ENCODE peak calls at places on chromosome 6, in ten cellular contexts. One of them, this sample, is unnamed.

GRCh38 chr6:124441430-124441829 is 520.8 kb upstream of the RNF217 start:
- DNase-seq in glutamatergic neuron: no peak
- DNase-seq in dorsolateral prefrontal cortex: no peak
- DNase-seq in trophoblast cell: no peak
- DNase-seq in breast epithelium: no peak
- DNase-seq in fibroblast of the conjunctiva: no peak
- DNase-seq in activated T-helper 1 cell treated with anti-CD3 and anti-CD28 coated beads, Interleukin-12 subunit alpha, Interleukin-12 subunit beta, Interleukin-2, Interleukin-4 antibody, amounts not matched to agents 30 ng/mL and 10 ng/mL and 1 ng/mL, durations not matched to agents 14 hours and 24 hours and 36 hours: no peak
- DNase-seq in CMK: no peak
- DNase-seq in stimulated activated CD4-positive, alpha-beta T cell treated with anti-CD3 and anti-CD28 coated beads, Interleukin-4, amount 100 ng/mL, for 4 hours: no peak
- DNase-seq in hypothalamus: no peak
- DNase-seq in this sample: no peak

GRCh38 chr6:137363805-137364138 is 130.4 kb downstream of the OLIG3 start:
- DNase-seq in stimulated activated CD4-positive, alpha-beta T cell treated with anti-CD3 and anti-CD28 coated beads, Interleukin-4, amount 100 ng/mL, for 4 hours: no peak
- DNase-seq in fibroblast of the conjunctiva: no peak
- DNase-seq in dorsolateral prefrontal cortex: no peak
- DNase-seq in hypothalamus: no peak
- DNase-seq in activated T-helper 1 cell treated with anti-CD3 and anti-CD28 coated beads, Interleukin-12 subunit alpha, Interleukin-12 subunit beta, Interleukin-2, Interleukin-4 antibody, amounts not matched to agents 30 ng/mL and 10 ng/mL and 1 ng/mL, durations not matched to agents 14 hours and 24 hours and 36 hours: peak
- DNase-seq in breast epithelium: no peak
- DNase-seq in trophoblast cell: no peak
- DNase-seq in CMK: no peak
- DNase-seq in glutamatergic neuron: no peak
- DNase-seq in this sample: no peak

GRCh38 chr6:145699462-145699861 is 35.9 kb downstream of the EPM2A start:
- DNase-seq in glutamatergic neuron: no peak
- DNase-seq in dorsolateral prefrontal cortex: no peak
- DNase-seq in CMK: no peak
- DNase-seq in fibroblast of the conjunctiva: no peak
- DNase-seq in trophoblast cell: no peak
- DNase-seq in hypothalamus: no peak
- DNase-seq in activated T-helper 1 cell treated with anti-CD3 and anti-CD28 coated beads, Interleukin-12 subunit alpha, Interleukin-12 subunit beta, Interleukin-2, Interleukin-4 antibody, amounts not matched to agents 30 ng/mL and 10 ng/mL and 1 ng/mL, durations not matched to agents 14 hours and 24 hours and 36 hours: no peak
- DNase-seq in stimulated activated CD4-positive, alpha-beta T cell treated with anti-CD3 and anti-CD28 coated beads, Interleukin-4, amount 100 ng/mL, for 4 hours: no peak
- DNase-seq in breast epithelium: no peak
- DNase-seq in this sample: no peak

GRCh38 chr6:135170849-135171248 is 10.3 kb upstream of the MYB start:
- DNase-seq in breast epithelium: no peak
- DNase-seq in stimulated activated CD4-positive, alpha-beta T cell treated with anti-CD3 and anti-CD28 coated beads, Interleukin-4, amount 100 ng/mL, for 4 hours: no peak
- DNase-seq in fibroblast of the conjunctiva: no peak
- DNase-seq in glutamatergic neuron: no peak
- DNase-seq in hypothalamus: no peak
- DNase-seq in trophoblast cell: peak
- DNase-seq in dorsolateral prefrontal cortex: no peak
- DNase-seq in CMK: no peak
- DNase-seq in activated T-helper 1 cell treated with anti-CD3 and anti-CD28 coated beads, Interleukin-12 subunit alpha, Interleukin-12 subunit beta, Interleukin-2, Interleukin-4 antibody, amounts not matched to agents 30 ng/mL and 10 ng/mL and 1 ng/mL, durations not matched to agents 14 hours and 24 hours and 36 hours: peak
- DNase-seq in this sample: no peak

GRCh38 chr6:15551798-15552197 is 111.0 kb downstream of the DTNBP1 start:
- DNase-seq in hypothalamus: no peak
- DNase-seq in dorsolateral prefrontal cortex: no peak
- DNase-seq in glutamatergic neuron: no peak
- DNase-seq in breast epithelium: no peak
- DNase-seq in CMK: no peak
- DNase-seq in activated T-helper 1 cell treated with anti-CD3 and anti-CD28 coated beads, Interleukin-12 subunit alpha, Interleukin-12 subunit beta, Interleukin-2, Interleukin-4 antibody, amounts not matched to agents 30 ng/mL and 10 ng/mL and 1 ng/mL, durations not matched to agents 14 hours and 24 hours and 36 hours: no peak
- DNase-seq in trophoblast cell: no peak
- DNase-seq in stimulated activated CD4-positive, alpha-beta T cell treated with anti-CD3 and anti-CD28 coated beads, Interleukin-4, amount 100 ng/mL, for 4 hours: no peak
- DNase-seq in fibroblast of the conjunctiva: no peak
- DNase-seq in this sample: no peak

GRCh38 chr6:116218172-116218633 is 35.7 kb downstream of the TSPYL4 start:
- DNase-seq in stimulated activated CD4-positive, alpha-beta T cell treated with anti-CD3 and anti-CD28 coated beads, Interleukin-4, amount 100 ng/mL, for 4 hours: no peak
- DNase-seq in breast epithelium: no peak
- DNase-seq in activated T-helper 1 cell treated with anti-CD3 and anti-CD28 coated beads, Interleukin-12 subunit alpha, Interleukin-12 subunit beta, Interleukin-2, Interleukin-4 antibody, amounts not matched to agents 30 ng/mL and 10 ng/mL and 1 ng/mL, durations not matched to agents 14 hours and 24 hours and 36 hours: no peak
- DNase-seq in trophoblast cell: no peak
- DNase-seq in dorsolateral prefrontal cortex: no peak
- DNase-seq in CMK: no peak
- DNase-seq in fibroblast of the conjunctiva: no peak
- DNase-seq in hypothalamus: no peak
- DNase-seq in glutamatergic neuron: no peak
- DNase-seq in this sample: no peak

GRCh38 chr6:90151827-90152449 is 144.7 kb downstream of the BACH2 start:
- DNase-seq in fibroblast of the conjunctiva: no peak
- DNase-seq in glutamatergic neuron: no peak
- DNase-seq in dorsolateral prefrontal cortex: no peak
- DNase-seq in breast epithelium: no peak
- DNase-seq in activated T-helper 1 cell treated with anti-CD3 and anti-CD28 coated beads, Interleukin-12 subunit alpha, Interleukin-12 subunit beta, Interleukin-2, Interleukin-4 antibody, amounts not matched to agents 30 ng/mL and 10 ng/mL and 1 ng/mL, durations not matched to agents 14 hours and 24 hours and 36 hours: no peak
- DNase-seq in CMK: no peak
- DNase-seq in stimulated activated CD4-positive, alpha-beta T cell treated with anti-CD3 and anti-CD28 coated beads, Interleukin-4, amount 100 ng/mL, for 4 hours: no peak
- DNase-seq in trophoblast cell: no peak
- DNase-seq in hypothalamus: no peak
- DNase-seq in this sample: no peak

GRCh38 chr6:169646906-169647567 is 54.8 kb downstream of the WDR27 start:
- DNase-seq in trophoblast cell: no peak
- DNase-seq in CMK: no peak
- DNase-seq in activated T-helper 1 cell treated with anti-CD3 and anti-CD28 coated beads, Interleukin-12 subunit alpha, Interleukin-12 subunit beta, Interleukin-2, Interleukin-4 antibody, amounts not matched to agents 30 ng/mL and 10 ng/mL and 1 ng/mL, durations not matched to agents 14 hours and 24 hours and 36 hours: no peak
- DNase-seq in breast epithelium: no peak
- DNase-seq in dorsolateral prefrontal cortex: no peak
- DNase-seq in glutamatergic neuron: no peak
- DNase-seq in fibroblast of the conjunctiva: no peak
- DNase-seq in hypothalamus: no peak
- DNase-seq in stimulated activated CD4-positive, alpha-beta T cell treated with anti-CD3 and anti-CD28 coated beads, Interleukin-4, amount 100 ng/mL, for 4 hours: no peak
- DNase-seq in this sample: no peak